ENCODE peak calls at places on chromosomes 4 and X, in five cellular contexts. C is K562, L is HepG2, B is GM12878, T is H1. Z is an unnamed sample.

GRCh38 chr4:121668368-121669162 is 28.2 kb downstream of the ANXA5 start:
- DNase-seq in L (no peak), T (no peak), C (no peak), B (no peak), Z (no peak)

GRCh38 chrX:70255452-70255851 is 4.6 kb downstream of the P2RY4 start:
- DNase-seq in L (no peak), B (no peak), T (no peak), C (no peak), Z (no peak)

GRCh38 chrX:39438603-39439602 is 637.6 kb downstream of the MID1IP1 start:
- DNase-seq in B (no peak), T (no peak), L (no peak), C (no peak), Z (no peak)

GRCh38 chrX:136742721-136743379 is 37.9 kb downstream of the ARHGEF6 start:
- DNase-seq in B (no peak), T (no peak), C (peak; percentile 26), L (no peak), Z (no peak)

GRCh38 chrX:150212672-150213480 is 150.2 kb upstream of the MAMLD1 start:
- DNase-seq in C (no peak), T (no peak), B (no peak), L (no peak), Z (no peak)

GRCh38 chrX:11364835-11365234 is 71.6 kb downstream of the AMELX start:
- DNase-seq in T (no peak), C (no peak), B (no peak), L (no peak), Z (no peak)

GRCh38 chr4:122548452-122548851 is 72.4 kb downstream of the IL21 start:
- DNase-seq in T (no peak), C (peak; percentile 16), L (no peak), B (no peak), Z (no peak)

GRCh38 chrX:72046447-72046846 is 85.3 kb downstream of the RTL5 start:
- DNase-seq in T (no peak), B (no peak), C (no peak), L (no peak), Z (no peak)

GRCh38 chr4:93467484-93468155 is 360.9 kb upstream of the ATOH1 start:
- DNase-seq in T (no peak), B (no peak), L (no peak), C (no peak), Z (no peak)

GRCh38 chr4:111268769-111269414 is 646.0 kb upstream of the PITX2 start:
- DNase-seq in T (no peak), C (no peak), B (peak; percentile 35), L (no peak), Z (no peak)

GRCh38 chr4:85200106-85200505 is 233.6 kb upstream of the WDFY3 start:
- DNase-seq in B (no peak), C (no peak), T (no peak), L (no peak), Z (no peak)

GRCh38 chr4:3122081-3122563 is 47.6 kb downstream of the HTT start:
- DNase-seq in B (no peak), C (no peak), L (no peak), T (no peak), Z (no peak)

GRCh38 chr4:54473077-54473545 is 184.6 kb upstream of the KIT start:
- DNase-seq in L (peak; percentile 59), C (peak; percentile 90), T (no peak), B (no peak), Z (no peak)

GRCh38 chr4:114599231-114600065 is 841 bp downstream of the UGT8 start:
- DNase-seq in B (no peak), C (peak; percentile 48), L (no peak), T (peak; percentile 78), Z (peak; percentile 15)

GRCh38 chrX:12701625-12702024 is 89.6 kb upstream of the PRPS2 start:
- DNase-seq in C (peak; percentile 78), B (peak; percentile 12), L (peak; percentile 37), T (peak; percentile 55), Z (peak; percentile 62)

GRCh38 chr4:85489273-85489672 is 14.3 kb downstream of the ARHGAP24 start:
- DNase-seq in L (no peak), C (no peak), B (no peak), T (no peak), Z (no peak)

GRCh38 chr4:149961876-149962597 is 116.2 kb upstream of the DCLK2 start:
- DNase-seq in B (no peak), T (no peak), C (no peak), L (no peak), Z (no peak)

GRCh38 chr4:155822572-155822971 is 43.5 kb downstream of the ASIC5 start:
- DNase-seq in L (no peak), C (no peak), T (no peak), B (no peak), Z (no peak)

GRCh38 chr4:82223715-82224114 is 150.1 kb downstream of the HNRNPD start:
- DNase-seq in T (no peak), C (no peak), B (no peak), L (no peak), Z (no peak)

GRCh38 chr4:83269256-83269655 is 15.3 kb downstream of the COQ2 start:
- DNase-seq in L (no peak), B (no peak), T (no peak), C (no peak), Z (no peak)

GRCh38 chrX:68488657-68489056 is 10.2 kb upstream of the YIPF6 start:
- DNase-seq in L (peak; percentile 89), C (no peak), T (no peak), B (no peak), Z (no peak)

GRCh38 chrX:153935326-153935851 is 552 bp upstream of the NAA10 start:
- DNase-seq in L (no peak), B (no peak), C (peak; percentile 45), T (peak; percentile 54), Z (no peak)

GRCh38 chr4:184324939-184325477 is 107.3 kb upstream of the ENPP6 start:
- DNase-seq in B (no peak), T (peak; percentile 10), C (no peak), L (no peak), Z (no peak)

GRCh38 chr4:39103291-39103690 is 41.3 kb downstream of the KLHL5 start:
- DNase-seq in L (no peak), C (peak; percentile 7), B (no peak), T (no peak), Z (no peak)

GRCh38 chrX:14616301-14616700 is 87.0 kb downstream of the GLRA2 start:
- DNase-seq in L (no peak), C (no peak), T (no peak), B (no peak), Z (no peak)

GRCh38 chrX:46165411-46165810 is 379.8 kb downstream of the ZNF674 start:
- DNase-seq in C (no peak), T (no peak), B (no peak), L (no peak), Z (no peak)

GRCh38 chr4:40722576-40723161 is 27.1 kb upstream of the NSUN7 start:
- DNase-seq in T (no peak), L (no peak), B (peak; percentile 66), C (peak; percentile 8), Z (no peak)

GRCh38 chrX:70262952-70263567 is 3.1 kb upstream of the P2RY4 start:
- DNase-seq in L (peak; percentile 23), C (peak; percentile 60), T (peak; percentile 70), B (no peak), Z (no peak)

GRCh38 chr4:54103190-54103574 is 3.2 kb downstream of the GSX2 start:
- DNase-seq in L (no peak), T (no peak), C (no peak), B (no peak), Z (no peak)

GRCh38 chr4:53039741-53040458 is 177.8 kb downstream of the RASL11B start:
- DNase-seq in T (no peak), L (no peak), B (no peak), C (peak; percentile 61), Z (no peak)

GRCh38 chr4:27807207-27807606 is 946.6 kb downstream of the STIM2 start:
- DNase-seq in C (no peak), T (no peak), L (no peak), B (no peak), Z (no peak)

GRCh38 chrX:119234931-119235555 is 1.0 kb upstream of the PGRMC1 start:
- DNase-seq in B (no peak), C (no peak), L (no peak), T (no peak), Z (no peak)

GRCh38 chr4:15109583-15109982 is 107.3 kb downstream of the CPEB2 start:
- DNase-seq in L (no peak), B (no peak), C (no peak), T (no peak), Z (no peak)

GRCh38 chrX:153321381-153322105 is at the start of gene PNMA6F:
- DNase-seq in T (no peak), L (no peak), B (no peak), C (no peak), Z (no peak)

DNA sequence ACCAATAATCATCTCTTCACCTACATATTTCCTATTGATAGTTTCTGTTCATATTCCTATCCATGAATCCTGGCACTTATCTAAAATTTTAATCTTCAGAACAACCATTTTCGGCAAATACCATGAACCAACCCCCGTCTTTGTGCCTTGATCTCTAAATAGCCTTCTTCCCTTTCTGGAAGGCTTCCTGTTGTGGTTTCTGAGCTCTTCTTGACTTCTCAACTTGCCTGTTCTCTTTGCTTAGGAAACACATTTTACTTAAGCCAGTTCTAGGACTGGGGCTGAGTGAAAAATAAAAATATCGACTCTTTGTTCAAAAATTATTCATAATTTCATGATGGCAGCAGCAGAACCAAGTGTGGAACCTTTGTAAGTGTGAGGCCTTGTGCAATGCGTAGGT is 882.4 kb downstream of the C4orf33 start:
- DNase-seq in L (no peak), C (no peak), B (no peak), T (no peak), Z (no peak)
- TF ChIP-seq CEBPB in L (no peak), C (no peak), B (no peak), T (no peak), Z (no peak)

GRCh38 chr4:6920174-6920573 is 10.5 kb downstream of the TBC1D14 start:
- DNase-seq in T (no peak), L (no peak), B (no peak), C (peak; percentile 17), Z (no peak)
- TF ChIP-seq SP1 in T (no peak), L (no peak), B (no peak), C (no peak), Z (no peak)

DNA sequence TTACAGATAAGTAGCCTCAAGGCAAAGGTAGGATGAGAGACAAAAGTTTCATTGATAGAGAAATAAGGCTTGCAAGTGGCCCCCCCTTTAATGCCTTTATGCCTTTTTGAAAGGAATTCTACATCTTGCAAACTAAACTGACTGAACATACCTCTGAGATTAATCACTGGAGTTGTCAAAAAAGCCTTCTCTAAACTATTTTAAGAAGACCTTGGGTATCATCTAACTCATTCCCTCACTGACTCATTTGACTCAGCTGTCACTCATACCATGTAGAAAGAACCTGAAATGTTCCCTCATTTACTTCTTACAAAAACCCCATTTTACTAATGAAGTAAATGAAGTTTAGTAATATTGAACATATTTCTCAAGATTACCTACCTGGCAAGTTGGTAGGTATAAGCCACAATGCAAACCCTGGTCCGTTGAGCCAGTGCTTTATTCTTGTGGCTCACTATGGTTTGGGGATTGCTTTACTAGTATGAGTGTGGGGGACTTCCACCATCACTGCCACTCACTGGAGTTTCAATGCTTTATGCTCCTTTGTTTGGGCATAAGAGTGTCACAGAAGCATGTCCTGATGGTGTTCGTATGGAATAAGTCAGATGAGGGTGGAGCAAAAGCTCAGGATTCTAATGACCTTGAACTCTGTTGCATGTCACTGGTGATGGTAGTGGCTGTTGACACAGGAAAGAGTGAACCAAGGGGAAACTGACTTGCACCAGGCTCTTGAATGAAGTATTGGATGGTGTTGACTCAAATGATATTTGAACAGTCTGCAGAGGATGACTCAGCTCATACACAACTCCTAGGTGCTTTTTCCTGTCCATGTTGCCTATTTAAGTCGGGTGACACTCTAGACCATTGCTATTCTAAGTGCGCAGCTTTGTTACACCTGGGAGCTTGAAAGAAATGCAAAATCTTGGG is 305.5 kb upstream of the EMCN start:
- DNase-seq in T (no peak), C (no peak), B (peak; percentile 68), L (peak; percentile 82), Z (peak; percentile 26)
- TF ChIP-seq RAD21 in T (no peak), C (no peak), B (no peak), L (no peak), Z (no peak)

GRCh38 chrX:55489315-55490009 is at the start of gene USP51:
- DNase-seq in L (no peak), T (peak; percentile 57), C (peak; percentile 58), B (peak; percentile 16), Z (no peak)
- TF ChIP-seq CEBPB in L (no peak), T (no peak), C (no peak), B (no peak), Z (no peak)